ENCODE peak calls at places on chromosomes 3 and 15, in four cellular contexts. W, N, H and U are unnamed samples. For H3K4me1, the result is how much of the 10 kb centered on the place peaks cover.

GRCh38 chr3:172370434-172370833 is 77.8 kb downstream of the GHSR start:
- DNase-seq in H (no peak), N (no peak), W (peak), U (no peak)

GRCh38 chr3:177781686-177782161 is 584.4 kb upstream of the TBL1XR1 start:
- DNase-seq in H (peak), N (no peak), W (no peak), U (no peak)

GRCh38 chr15:51377038-51377761 is 35.7 kb downstream of the GLDN start:
- DNase-seq in N (no peak), W (no peak), H (no peak), U (no peak)

GRCh38 chr15:27673766-27674445 is 425.2 kb downstream of the OCA2 start:
- DNase-seq in N (no peak), W (no peak), H (no peak), U (no peak)

GRCh38 chr3:81749285-81749684 is 12.2 kb downstream of the GBE1 start:
- DNase-seq in W (no peak), N (no peak), H (no peak), U (no peak)

GRCh38 chr15:92510163-92510882 is 116.6 kb downstream of the ST8SIA2 start:
- DNase-seq in H (no peak), W (no peak), N (no peak), U (no peak)

GRCh38 chr3:77320514-77320913 is 280.6 kb downstream of the ROBO2 start:
- DNase-seq in W (no peak), H (no peak), N (no peak), U (no peak)

GRCh38 chr15:101773496-101774100 is 29.7 kb upstream of the OR4F6 start:
- DNase-seq in H (no peak), N (no peak), W (no peak), U (no peak)

GRCh38 chr3:5105050-5105449 is 17.0 kb upstream of the ARL8B start:
- DNase-seq in H (no peak), N (no peak), W (no peak), U (no peak)

GRCh38 chr3:4351164-4351855 is 48.1 kb downstream of the SETMAR start:
- DNase-seq in H (no peak), N (peak), W (no peak), U (peak)

GRCh38 chr3:147384210-147385058 is 21.9 kb downstream of the ZIC4 start:
- DNase-seq in H (no peak), W (no peak), N (no peak), U (no peak)

GRCh38 chr15:77455696-77456293 is 35.1 kb downstream of the HMG20A start:
- DNase-seq in H (no peak), N (no peak), W (no peak), U (no peak)

GRCh38 chr3:14451844-14452533 is 49.6 kb downstream of the SLC6A6 start:
- DNase-seq in N (no peak), H (peak), W (peak), U (no peak)

GRCh38 chr3:14454644-14455310 is 52.4 kb downstream of the SLC6A6 start:
- DNase-seq in W (no peak), H (no peak), N (no peak), U (no peak)

GRCh38 chr3:14452676-14453367 is 50.4 kb downstream of the SLC6A6 start:
- DNase-seq in H (peak), W (peak), N (no peak), U (no peak)

GRCh38 chr3:14453841-14454630 is 51.6 kb downstream of the SLC6A6 start:
- DNase-seq in W (no peak), N (no peak), H (no peak), U (no peak)

DNA sequence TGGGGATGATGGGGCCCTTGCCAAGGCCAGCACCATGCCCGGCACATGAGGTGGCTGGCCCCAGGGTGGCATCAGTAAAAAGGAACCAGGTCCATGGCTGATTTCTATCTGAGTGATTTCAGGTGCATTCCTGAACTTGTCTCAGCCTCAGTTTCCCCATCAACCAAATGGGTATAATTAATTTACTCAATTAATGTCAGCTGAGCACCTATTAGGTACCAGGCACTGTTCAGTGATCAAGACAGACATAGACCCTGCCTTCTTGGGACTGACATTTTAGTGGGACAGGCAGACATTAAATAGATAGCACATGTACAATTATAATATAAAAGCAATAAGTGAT is 50.9 kb downstream of the SLC6A6 start:
- DNase-seq in H (no peak), N (no peak), W (no peak), U (no peak)
- H3K27ac ChIP-seq in H (peak), N (no peak), W (peak), U (no peak)

GRCh38 chr3:50163572-50163971 is 8.4 kb downstream of the SEMA3F start:
- DNase-seq in N (no peak), W (no peak), H (no peak), U (no peak)
- H3K4me3 ChIP-seq in N (no peak), W (no peak), H (no peak), U (no peak)

DNA sequence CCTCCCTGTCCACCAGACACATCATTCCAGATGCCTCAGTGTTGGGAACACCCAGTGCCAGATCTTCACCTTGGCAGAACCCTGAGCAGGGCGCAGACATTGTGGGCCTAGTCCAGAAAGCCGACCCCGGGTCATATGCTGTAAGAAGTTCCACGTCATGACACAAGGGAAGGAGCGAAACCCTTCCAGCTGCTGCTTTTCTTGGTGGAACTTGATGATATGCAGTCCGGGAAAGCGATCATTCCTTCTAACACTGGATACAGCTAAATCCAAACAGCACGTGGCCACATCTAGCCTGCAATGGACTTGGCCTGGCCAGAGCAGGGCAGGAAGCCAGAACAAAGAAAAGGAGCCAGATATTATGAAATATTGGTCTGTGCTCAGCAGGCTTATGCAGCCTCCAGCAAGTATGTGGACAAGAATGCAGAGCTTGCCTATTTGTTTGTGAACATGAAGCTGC is 22.0 kb downstream of the GASK1A start:
- DNase-seq in N (no peak), H (peak), W (peak), U (no peak)
- H3K4me1 ChIP-seq in N (under half), H (under half), W (under half), U (under half)

DNA sequence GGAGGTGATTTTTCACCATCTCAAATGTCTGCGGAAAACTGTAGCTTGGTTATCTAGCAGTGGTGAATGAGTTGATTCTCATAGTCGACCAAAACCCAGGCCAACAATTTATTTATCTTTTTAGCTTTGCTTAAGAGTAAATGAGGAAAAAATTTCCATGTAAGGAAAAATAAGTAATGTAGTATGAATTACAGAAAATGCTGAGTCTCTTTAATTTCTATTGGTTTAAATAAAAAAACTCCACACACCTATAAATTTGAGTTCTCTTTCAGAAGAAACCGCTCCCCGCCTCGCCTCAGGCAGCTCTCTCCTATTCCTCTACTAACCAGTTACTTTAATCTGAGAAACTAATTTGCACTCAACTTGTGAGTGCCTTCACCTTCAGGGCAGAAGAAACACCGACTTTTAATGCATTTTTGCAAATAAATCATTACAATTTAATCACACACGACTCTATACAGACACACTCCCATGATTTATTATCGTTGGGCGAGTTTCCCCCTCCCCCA is 540 bp upstream of the RSRC1 start:
- DNase-seq in N (no peak), H (no peak), W (no peak), U (no peak)
- H3K27ac ChIP-seq in N (no peak), H (peak), W (peak), U (peak)